ENCODE peak calls at places on chromosome 10, in six cellular contexts. J is hepatocyte, T is thyroid gland, I is Peyer's patch, E is ovary, Z is A549. X is an unnamed sample.

GRCh38 chr10:81876253-81876731 is 1.3 kb downstream of the NRG3 start:
- DNase-seq in E (no peak), I (no peak), Z (no peak), T (peak; percentile 41), J (peak; percentile 26), X (no peak)

GRCh38 chr10:129679207-129679606 is 212.2 kb downstream of the MGMT start:
- DNase-seq in E (no peak), Z (no peak), T (no peak), J (no peak), I (no peak), X (no peak)

GRCh38 chr10:114306116-114306973 is 67.3 kb downstream of the VWA2 start:
- DNase-seq in T (peak; percentile 2), E (no peak), Z (peak; percentile 88), J (no peak), I (no peak), X (no peak)

GRCh38 chr10:43209064-43209455 is 57.8 kb downstream of the RASGEF1A start:
- DNase-seq in J (no peak), I (no peak), T (no peak), E (no peak), Z (no peak), X (no peak)

GRCh38 chr10:28293238-28294168 is 9.4 kb downstream of the MPP7 start:
- DNase-seq in T (no peak), I (no peak), E (no peak), Z (no peak), J (no peak), X (no peak)

GRCh38 chr10:45395554-45395953 is 21.5 kb downstream of the ALOX5 start:
- DNase-seq in J (no peak), T (no peak), E (no peak), I (no peak), Z (no peak), X (no peak)

GRCh38 chr10:125881192-125881591 is at the start of gene DHX32:
- DNase-seq in T (no peak), J (no peak), Z (no peak), I (no peak), E (no peak), X (no peak)

GRCh38 chr10:89668391-89669180 is 23.5 kb upstream of the PANK1 start:
- DNase-seq in T (no peak), I (peak; percentile 57), J (peak; percentile 60), E (no peak), Z (no peak), X (no peak)

GRCh38 chr10:116099031-116099430 is 174.0 kb downstream of the GFRA1 start:
- DNase-seq in E (no peak), T (no peak), I (no peak), Z (no peak), J (no peak), X (no peak)

GRCh38 chr10:7610651-7611389 is 55.9 kb downstream of the ITIH5 start:
- DNase-seq in E (peak; percentile 78), T (no peak), Z (no peak), I (peak; percentile 55), J (peak; percentile 66), X (no peak)

GRCh38 chr10:114634607-114634974 is 23.5 kb downstream of the ABLIM1 start:
- DNase-seq in J (peak; percentile 89), T (peak; percentile 90), Z (peak; percentile 88), E (peak; percentile 64), I (peak; percentile 59), X (no peak)

GRCh38 chr10:123622381-123622780 is 43.8 kb upstream of the GPR26 start:
- DNase-seq in T (no peak), E (no peak), J (no peak), I (no peak), Z (no peak), X (no peak)

GRCh38 chr10:30018512-30018911 is 40.9 kb downstream of the JCAD start:
- DNase-seq in I (no peak), E (no peak), Z (no peak), J (no peak), T (no peak), X (no peak)

GRCh38 chr10:69179089-69179742 is 818 bp upstream of the SUPV3L1 start:
- DNase-seq in Z (peak; percentile 44), I (no peak), J (peak; percentile 32), T (peak; percentile 9), E (peak; percentile 41), X (peak; percentile 12)

GRCh38 chr10:105837951-105838350 is 1196.9 kb downstream of the SORCS3 start:
- DNase-seq in Z (no peak), E (no peak), I (no peak), T (peak; percentile 2), J (peak; percentile 20), X (no peak)

GRCh38 chr10:113175756-113176651 is 226.0 kb downstream of the TCF7L2 start:
- DNase-seq in J (no peak), E (no peak), T (no peak), Z (no peak), I (no peak), X (no peak)

GRCh38 chr10:6404127-6405072 is 175.7 kb downstream of the PRKCQ start:
- DNase-seq in E (no peak), T (no peak), J (no peak), I (no peak), Z (no peak), X (no peak)

GRCh38 chr10:62050941-62051433 is 149.5 kb downstream of the ARID5B start:
- DNase-seq in T (peak; percentile 16), I (peak; percentile 79), E (no peak), Z (peak; percentile 66), J (peak; percentile 67), X (peak; percentile 64)

GRCh38 chr10:93420091-93420490 is 62.0 kb downstream of the MYOF start:
- DNase-seq in Z (no peak), E (no peak), T (no peak), J (no peak), I (no peak), X (no peak)

GRCh38 chr10:48580236-48580635 is 24.6 kb downstream of the ARHGAP22 start:
- DNase-seq in T (no peak), I (no peak), J (no peak), Z (no peak), E (no peak), X (no peak)

GRCh38 chr10:28871677-28872076 is 194.4 kb downstream of the BAMBI start:
- DNase-seq in T (no peak), I (no peak), E (no peak), Z (no peak), J (no peak), X (no peak)

GRCh38 chr10:116849271-116850057 is at the start of gene ENO4:
- DNase-seq in Z (peak; percentile 89), I (peak; percentile 85), J (peak; percentile 92), T (peak; percentile 92), E (peak; percentile 93), X (peak; percentile 8)

GRCh38 chr10:100186253-100186780 is 488 bp upstream of the ERLIN1 start:
- DNase-seq in I (peak; percentile 64), E (peak; percentile 41), T (peak; percentile 46), J (peak; percentile 45), Z (peak; percentile 48), X (no peak)
- H3K4me3 ChIP-seq in I (peak overlapping the region; percentile 85), E (peak overlapping the region; percentile 81), T (no peak overlapping the region), J (peak overlapping the region; percentile 92), Z (peak overlapping the region; percentile 75), X (peak overlapping the region; percentile 70)

DNA sequence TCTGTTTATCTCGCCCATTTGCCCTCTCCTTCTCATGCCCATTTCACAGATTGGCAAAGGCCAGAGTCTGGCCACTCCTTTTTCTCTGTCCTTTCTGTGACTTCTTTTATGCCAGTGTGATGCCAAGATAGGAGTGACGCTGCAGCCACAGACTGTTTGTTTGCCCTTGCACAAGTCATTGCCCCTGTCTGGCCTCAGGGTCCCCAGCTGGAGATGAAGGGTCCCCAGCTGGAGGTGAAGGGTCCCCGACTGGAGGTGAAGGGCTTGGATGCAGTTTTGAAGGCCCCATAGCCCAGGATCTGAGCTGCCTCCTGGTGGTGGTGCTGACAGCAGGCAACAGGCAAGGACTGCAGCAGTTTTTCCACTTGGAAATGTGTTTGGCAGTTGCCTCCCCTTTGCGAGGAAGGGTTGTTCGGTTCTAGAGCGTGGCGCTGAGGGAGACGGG is 50.8 kb upstream of the SLC29A3 start:
- DNase-seq in I (no peak), E (no peak), Z (peak; percentile 39), J (peak; percentile 51), T (no peak), X (no peak)
- H3K27ac ChIP-seq in I (no peak overlapping the region), E (no peak overlapping the region), Z (no peak overlapping the region), J (peak overlapping the region; percentile 70), T (no peak overlapping the region), X (no peak overlapping the region)

DNA sequence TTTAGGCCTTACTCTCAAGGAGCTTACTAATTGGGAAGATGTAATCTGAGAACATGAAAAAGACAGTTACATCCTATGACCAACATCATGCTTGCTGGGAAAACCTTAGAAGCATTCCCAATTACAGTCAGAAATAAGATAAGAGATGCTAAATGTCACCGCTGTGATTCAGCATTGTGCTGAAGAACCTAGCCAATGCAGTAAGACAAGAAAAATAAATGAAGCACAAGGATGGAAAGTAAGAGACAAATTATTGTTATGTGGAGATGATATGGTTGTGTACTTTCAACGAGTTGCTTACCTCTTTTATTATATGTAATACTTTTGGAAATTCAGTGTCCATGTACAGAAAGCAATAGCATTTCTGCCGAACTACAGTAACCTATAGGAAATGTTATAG is 104.8 kb downstream of the RBM20 start:
- DNase-seq in Z (no peak), I (no peak), T (no peak), J (no peak), E (no peak), X (no peak)
- H3K4me1 ChIP-seq in Z (no peaks in the 10 kb centered on the region), I (no peaks in the 10 kb centered on the region), T (no peaks in the 10 kb centered on the region), J (no peaks in the 10 kb centered on the region), E (no peaks in the 10 kb centered on the region), X (peaks cover 17% of the 10 kb centered on the region)

GRCh38 chr10:120977892-120978291 is 126.7 kb downstream of the WDR11 start:
- DNase-seq in J (peak; percentile 52), E (no peak), I (no peak), T (no peak), Z (no peak), X (no peak)

GRCh38 chr10:120981601-120982381 is 130.6 kb downstream of the WDR11 start:
- DNase-seq in E (no peak), T (no peak), I (no peak), Z (no peak), J (no peak), X (no peak)

GRCh38 chr10:120978589-120979252 is 127.6 kb downstream of the WDR11 start:
- DNase-seq in J (peak; percentile 84), I (no peak), Z (no peak), T (no peak), E (no peak), X (no peak)

GRCh38 chr10:120980316-120980975 is 129.3 kb downstream of the WDR11 start:
- DNase-seq in Z (no peak), T (no peak), I (no peak), J (no peak), E (no peak), X (no peak)

DNA sequence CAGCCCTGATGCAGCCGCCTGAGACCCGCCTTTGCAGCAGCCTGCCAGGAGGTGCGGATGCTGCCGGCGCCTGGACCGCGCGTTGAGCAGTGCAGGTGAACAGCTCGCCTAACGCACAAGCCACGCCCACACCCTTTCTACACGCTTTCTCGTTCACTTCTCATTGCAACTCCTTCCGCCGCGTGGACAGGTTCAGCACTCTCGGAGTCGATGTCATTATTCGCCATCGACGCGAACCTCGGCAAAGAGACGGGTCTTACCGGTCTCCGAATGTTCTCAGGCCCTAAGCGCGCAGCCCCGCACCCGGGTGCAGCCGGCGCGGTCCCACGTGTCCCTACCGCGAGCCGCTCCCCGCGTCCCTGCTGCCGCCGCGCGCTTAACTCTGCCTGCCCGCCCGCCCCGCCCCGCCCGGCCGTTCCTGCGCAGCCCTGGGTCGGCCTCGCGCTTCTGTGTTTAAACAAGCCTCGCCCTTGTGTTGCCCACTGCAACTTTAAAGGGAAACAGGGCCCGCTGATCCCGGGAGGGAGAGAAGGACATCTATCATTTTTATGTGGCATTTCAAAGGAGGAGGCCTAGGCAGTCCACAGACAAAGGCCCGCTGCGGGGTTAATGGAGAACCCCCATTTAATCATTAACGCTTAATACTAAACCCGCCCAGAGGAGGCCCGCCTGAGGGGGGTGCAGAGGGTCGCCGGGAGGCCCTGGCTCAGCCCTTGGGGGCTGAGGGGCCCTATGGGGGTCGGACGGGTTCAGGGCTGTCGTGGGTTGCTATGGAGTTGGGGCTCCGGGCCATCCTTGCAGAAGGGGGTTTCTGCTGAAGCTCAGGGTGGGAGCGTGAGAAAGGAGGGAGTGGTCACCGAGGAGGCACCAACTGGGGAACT is 128.5 kb downstream of the WDR11 start:
- DNase-seq in T (peak; percentile 72), J (peak; percentile 91), E (peak; percentile 57), I (peak; percentile 72), Z (peak; percentile 44), X (no peak)
- H3K4me3 ChIP-seq in T (no peak overlapping the region), J (peak overlapping the region; percentile 11), E (peak overlapping the region; percentile 39), I (peak overlapping the region; percentile 49), Z (peak overlapping the region; percentile 42), X (no peak overlapping the region)